ENCODE peak calls at places on chromosomes 4 and X, in ten cellular contexts. One of them, this sample, is unnamed.

GRCh38 chr4:40672528-40673522 is 43.2 kb upstream of the RBM47 start:
- DNase-seq in transverse colon: no peak
- DNase-seq in stomach: no peak
- DNase-seq in H1: no peak
- DNase-seq in tibial nerve: peak
- DNase-seq in A549: peak
- DNase-seq in suprapubic skin: no peak
- DNase-seq in K562: peak
- DNase-seq in esophagus muscularis mucosa: no peak
- DNase-seq in sigmoid colon: no peak
- DNase-seq in this sample: no peak

GRCh38 chr4:165461176-165461835 is 82.5 kb downstream of the CPE start:
- DNase-seq in transverse colon: no peak
- DNase-seq in stomach: no peak
- DNase-seq in H1: no peak
- DNase-seq in tibial nerve: peak
- DNase-seq in A549: no peak
- DNase-seq in suprapubic skin: no peak
- DNase-seq in K562: no peak
- DNase-seq in esophagus muscularis mucosa: no peak
- DNase-seq in sigmoid colon: no peak
- DNase-seq in this sample: no peak

GRCh38 chr4:17934286-17934685 is 87.3 kb downstream of the LCORL start:
- DNase-seq in transverse colon: no peak
- DNase-seq in stomach: no peak
- DNase-seq in H1: no peak
- DNase-seq in tibial nerve: no peak
- DNase-seq in A549: no peak
- DNase-seq in suprapubic skin: no peak
- DNase-seq in K562: no peak
- DNase-seq in esophagus muscularis mucosa: no peak
- DNase-seq in sigmoid colon: no peak
- DNase-seq in this sample: no peak

GRCh38 chr4:182143086-182143821 is 99.9 kb upstream of the TENM3 start:
- DNase-seq in transverse colon: peak
- DNase-seq in stomach: no peak
- DNase-seq in H1: no peak
- DNase-seq in tibial nerve: no peak
- DNase-seq in A549: no peak
- DNase-seq in suprapubic skin: no peak
- DNase-seq in K562: no peak
- DNase-seq in esophagus muscularis mucosa: no peak
- DNase-seq in sigmoid colon: no peak
- DNase-seq in this sample: no peak

GRCh38 chrX:31266172-31267076 is 194.6 kb upstream of the FTHL17 start:
- DNase-seq in transverse colon: peak
- DNase-seq in stomach: peak
- DNase-seq in H1: peak
- DNase-seq in tibial nerve: no peak
- DNase-seq in A549: no peak
- DNase-seq in suprapubic skin: peak
- DNase-seq in K562: peak
- DNase-seq in esophagus muscularis mucosa: no peak
- DNase-seq in sigmoid colon: peak
- DNase-seq in this sample: peak

GRCh38 chr4:184808719-184809062 is 17.1 kb downstream of the ACSL1 start:
- DNase-seq in transverse colon: no peak
- DNase-seq in stomach: no peak
- DNase-seq in H1: no peak
- DNase-seq in tibial nerve: no peak
- DNase-seq in A549: no peak
- DNase-seq in suprapubic skin: no peak
- DNase-seq in K562: no peak
- DNase-seq in esophagus muscularis mucosa: no peak
- DNase-seq in sigmoid colon: no peak
- DNase-seq in this sample: no peak

GRCh38 chr4:85952518-85952917 is 407.3 kb downstream of the MAPK10 start:
- DNase-seq in transverse colon: no peak
- DNase-seq in stomach: no peak
- DNase-seq in H1: no peak
- DNase-seq in tibial nerve: no peak
- DNase-seq in A549: peak
- DNase-seq in suprapubic skin: no peak
- DNase-seq in K562: no peak
- DNase-seq in esophagus muscularis mucosa: no peak
- DNase-seq in sigmoid colon: no peak
- DNase-seq in this sample: no peak

GRCh38 chrX:119237526-119238035 is 1.5 kb downstream of the PGRMC1 start:
- DNase-seq in transverse colon: no peak
- DNase-seq in stomach: no peak
- DNase-seq in H1: no peak
- DNase-seq in tibial nerve: no peak
- DNase-seq in A549: no peak
- DNase-seq in suprapubic skin: no peak
- DNase-seq in K562: peak
- DNase-seq in esophagus muscularis mucosa: no peak
- DNase-seq in sigmoid colon: no peak
- DNase-seq in this sample: no peak

GRCh38 chr4:185932491-185932890 is 120.5 kb upstream of the SORBS2 start:
- DNase-seq in transverse colon: no peak
- DNase-seq in stomach: no peak
- DNase-seq in H1: no peak
- DNase-seq in tibial nerve: no peak
- DNase-seq in A549: no peak
- DNase-seq in suprapubic skin: no peak
- DNase-seq in K562: no peak
- DNase-seq in esophagus muscularis mucosa: peak
- DNase-seq in sigmoid colon: no peak
- DNase-seq in this sample: no peak

GRCh38 chr4:25440478-25441030 is 63.5 kb downstream of the ANAPC4 start:
- DNase-seq in transverse colon: no peak
- DNase-seq in stomach: peak
- DNase-seq in H1: peak
- DNase-seq in tibial nerve: no peak
- DNase-seq in A549: no peak
- DNase-seq in suprapubic skin: no peak
- DNase-seq in K562: no peak
- DNase-seq in esophagus muscularis mucosa: no peak
- DNase-seq in sigmoid colon: no peak
- DNase-seq in this sample: peak

GRCh38 chrX:44675364-44676024 is 132.8 kb upstream of the FUNDC1 start:
- DNase-seq in transverse colon: no peak
- DNase-seq in stomach: no peak
- DNase-seq in H1: no peak
- DNase-seq in tibial nerve: peak
- DNase-seq in A549: peak
- DNase-seq in suprapubic skin: peak
- DNase-seq in K562: peak
- DNase-seq in esophagus muscularis mucosa: peak
- DNase-seq in sigmoid colon: peak
- DNase-seq in this sample: no peak
- TF ChIP-seq EP300 in transverse colon: no peak
- TF ChIP-seq EP300 in stomach: no peak
- TF ChIP-seq EP300 in H1: no peak
- TF ChIP-seq EP300 in tibial nerve: no peak
- TF ChIP-seq EP300 in A549: no peak
- TF ChIP-seq EP300 in suprapubic skin: no peak
- TF ChIP-seq EP300 in K562: no peak
- TF ChIP-seq EP300 in esophagus muscularis mucosa: no peak
- TF ChIP-seq EP300 in sigmoid colon: no peak
- TF ChIP-seq EP300 in this sample: no peak

GRCh38 chr4:34679228-34679627 is 1565.1 kb downstream of the ARAP2 start:
- DNase-seq in transverse colon: no peak
- DNase-seq in stomach: no peak
- DNase-seq in H1: no peak
- DNase-seq in tibial nerve: no peak
- DNase-seq in A549: no peak
- DNase-seq in suprapubic skin: no peak
- DNase-seq in K562: no peak
- DNase-seq in esophagus muscularis mucosa: no peak
- DNase-seq in sigmoid colon: no peak
- DNase-seq in this sample: no peak

DNA sequence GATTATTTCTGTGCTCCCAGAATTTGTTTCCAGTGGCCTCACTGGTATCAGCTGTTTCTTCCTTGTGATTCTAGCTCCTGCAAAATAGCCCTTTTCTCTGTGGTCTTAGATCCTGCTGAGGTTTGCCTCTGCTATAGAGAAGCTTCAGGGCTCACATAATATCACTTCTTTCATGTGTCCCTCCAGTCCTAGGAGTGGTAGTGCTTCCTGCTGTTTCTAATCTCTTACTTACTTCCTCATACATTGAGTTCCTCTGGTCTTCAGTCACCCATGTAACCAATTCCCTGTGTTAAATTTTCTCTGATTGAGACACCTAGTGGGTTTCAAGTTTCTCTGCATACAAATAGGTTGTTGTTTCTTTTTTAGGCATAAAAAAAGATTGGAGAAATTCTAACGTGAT is 1567.9 kb downstream of the ARAP2 start:
- DNase-seq in transverse colon: no peak
- DNase-seq in stomach: no peak
- DNase-seq in H1: no peak
- DNase-seq in tibial nerve: no peak
- DNase-seq in A549: peak
- DNase-seq in suprapubic skin: no peak
- DNase-seq in K562: no peak
- DNase-seq in esophagus muscularis mucosa: no peak
- DNase-seq in sigmoid colon: no peak
- DNase-seq in this sample: no peak
- TF ChIP-seq EP300 in transverse colon: no peak
- TF ChIP-seq EP300 in stomach: no peak
- TF ChIP-seq EP300 in H1: no peak
- TF ChIP-seq EP300 in tibial nerve: no peak
- TF ChIP-seq EP300 in A549: no peak
- TF ChIP-seq EP300 in suprapubic skin: no peak
- TF ChIP-seq EP300 in K562: no peak
- TF ChIP-seq EP300 in esophagus muscularis mucosa: no peak
- TF ChIP-seq EP300 in sigmoid colon: no peak
- TF ChIP-seq EP300 in this sample: no peak

GRCh38 chrX:15946783-15947550 is 92.4 kb upstream of the AP1S2 start:
- DNase-seq in transverse colon: no peak
- DNase-seq in stomach: no peak
- DNase-seq in H1: no peak
- DNase-seq in tibial nerve: no peak
- DNase-seq in A549: peak
- DNase-seq in suprapubic skin: no peak
- DNase-seq in K562: peak
- DNase-seq in esophagus muscularis mucosa: no peak
- DNase-seq in sigmoid colon: no peak
- DNase-seq in this sample: no peak
- TF ChIP-seq EP300 in transverse colon: no peak
- TF ChIP-seq EP300 in stomach: no peak
- TF ChIP-seq EP300 in H1: no peak
- TF ChIP-seq EP300 in tibial nerve: no peak
- TF ChIP-seq EP300 in A549: no peak
- TF ChIP-seq EP300 in suprapubic skin: no peak
- TF ChIP-seq EP300 in K562: no peak
- TF ChIP-seq EP300 in esophagus muscularis mucosa: no peak
- TF ChIP-seq EP300 in sigmoid colon: no peak
- TF ChIP-seq EP300 in this sample: no peak

GRCh38 chr4:125316391-125316780 is 1.6 kb downstream of the FAT4 start:
- DNase-seq in transverse colon: peak
- DNase-seq in stomach: peak
- DNase-seq in H1: peak
- DNase-seq in tibial nerve: peak
- DNase-seq in A549: peak
- DNase-seq in suprapubic skin: peak
- DNase-seq in K562: no peak
- DNase-seq in esophagus muscularis mucosa: no peak
- DNase-seq in sigmoid colon: no peak
- DNase-seq in this sample: peak
- TF ChIP-seq EP300 in transverse colon: no peak
- TF ChIP-seq EP300 in stomach: no peak
- TF ChIP-seq EP300 in H1: no peak
- TF ChIP-seq EP300 in tibial nerve: no peak
- TF ChIP-seq EP300 in A549: no peak
- TF ChIP-seq EP300 in suprapubic skin: no peak
- TF ChIP-seq EP300 in K562: no peak
- TF ChIP-seq EP300 in esophagus muscularis mucosa: no peak
- TF ChIP-seq EP300 in sigmoid colon: no peak
- TF ChIP-seq EP300 in this sample: no peak

DNA sequence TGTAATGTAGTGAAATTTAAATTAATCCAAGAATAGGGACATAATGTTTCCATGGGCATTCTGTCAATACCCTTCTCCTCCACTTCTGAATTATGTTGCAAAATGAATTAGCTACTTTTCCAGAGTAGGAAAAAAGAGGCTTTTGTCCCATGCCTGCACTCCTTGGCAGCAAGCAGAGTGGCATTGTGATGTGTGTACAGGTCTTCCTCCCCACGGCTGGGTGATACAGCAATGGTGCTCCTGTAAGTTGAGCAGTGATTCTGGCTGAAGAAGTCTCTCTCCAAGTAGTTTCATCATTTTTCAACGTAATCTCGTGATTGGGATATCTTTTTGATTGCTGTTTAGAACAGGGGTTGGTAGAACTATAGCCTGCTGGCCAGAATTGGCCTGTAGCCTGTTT is 59.9 kb downstream of the KIT start:
- DNase-seq in transverse colon: no peak
- DNase-seq in stomach: no peak
- DNase-seq in H1: no peak
- DNase-seq in tibial nerve: no peak
- DNase-seq in A549: no peak
- DNase-seq in suprapubic skin: no peak
- DNase-seq in K562: no peak
- DNase-seq in esophagus muscularis mucosa: no peak
- DNase-seq in sigmoid colon: no peak
- DNase-seq in this sample: no peak
- TF ChIP-seq EP300 in transverse colon: no peak
- TF ChIP-seq EP300 in stomach: no peak
- TF ChIP-seq EP300 in H1: no peak
- TF ChIP-seq EP300 in tibial nerve: no peak
- TF ChIP-seq EP300 in A549: no peak
- TF ChIP-seq EP300 in suprapubic skin: no peak
- TF ChIP-seq EP300 in K562: no peak
- TF ChIP-seq EP300 in esophagus muscularis mucosa: no peak
- TF ChIP-seq EP300 in sigmoid colon: no peak
- TF ChIP-seq EP300 in this sample: no peak

This sample was measured in upper lobe of left lung.